ENCODE peak calls at places on chromosome 10, in five cellular contexts. H, K, B, T and F are unnamed samples.

GRCh38 chr10:70590663-70591416 is 11.7 kb downstream of the PRF1 start:
- DNase-seq in H (no peak), T (no peak), B (no peak), K (no peak), F (no peak)

GRCh38 chr10:7406712-7407333 is 4.0 kb downstream of the SFMBT2 start:
- DNase-seq in H (no peak), T (no peak), B (no peak), K (peak), F (no peak)

GRCh38 chr10:131445623-131446022 is 134.1 kb upstream of the TCERG1L start:
- DNase-seq in B (no peak), T (no peak), H (no peak), K (no peak), F (no peak)

GRCh38 chr10:62062752-62063512 is 161.4 kb downstream of the ARID5B start:
- DNase-seq in B (no peak), K (no peak), H (no peak), T (no peak), F (no peak)

GRCh38 chr10:4835494-4835918 is 9.5 kb downstream of the AKR1E2 start:
- DNase-seq in K (no peak), H (peak), B (no peak), T (no peak), F (peak)

GRCh38 chr10:101289541-101289940 is 60.3 kb upstream of the LBX1 start:
- DNase-seq in B (no peak), H (no peak), K (no peak), T (no peak), F (peak)

GRCh38 chr10:69861251-69862240 is 59.8 kb downstream of the COL13A1 start:
- DNase-seq in K (no peak), B (peak), H (no peak), T (peak), F (no peak)

GRCh38 chr10:25068152-25069058 is 52.0 kb downstream of the THNSL1 start:
- DNase-seq in H (no peak), K (no peak), B (no peak), T (no peak), F (no peak)

GRCh38 chr10:67803588-67804394 is 34.2 kb downstream of the DNAJC12 start:
- DNase-seq in B (no peak), K (no peak), T (peak), H (no peak), F (no peak)

GRCh38 chr10:119481781-119482426 is 60.6 kb downstream of the RGS10 start:
- DNase-seq in T (no peak), B (no peak), K (no peak), H (no peak), F (no peak)

GRCh38 chr10:113179270-113179669 is 229.2 kb downstream of the TCF7L2 start:
- DNase-seq in B (no peak), H (no peak), T (no peak), K (no peak), F (no peak)

GRCh38 chr10:113178771-113179170 is 228.7 kb downstream of the TCF7L2 start:
- DNase-seq in T (no peak), K (no peak), B (no peak), H (no peak), F (no peak)

GRCh38 chr10:113177936-113178335 is 227.9 kb downstream of the TCF7L2 start:
- DNase-seq in T (no peak), B (no peak), K (no peak), H (no peak), F (no peak)

GRCh38 chr10:113179966-113180365 is 229.9 kb downstream of the TCF7L2 start:
- DNase-seq in B (no peak), K (no peak), T (no peak), H (no peak), F (peak)

GRCh38 chr10:113180401-113181154 is 230.5 kb downstream of the TCF7L2 start:
- DNase-seq in H (no peak), B (no peak), T (no peak), K (no peak), F (peak)
- H3K4me3 ChIP-seq in H (no peak), B (no peak), T (no peak), K (no peak), F (no peak)

DNA sequence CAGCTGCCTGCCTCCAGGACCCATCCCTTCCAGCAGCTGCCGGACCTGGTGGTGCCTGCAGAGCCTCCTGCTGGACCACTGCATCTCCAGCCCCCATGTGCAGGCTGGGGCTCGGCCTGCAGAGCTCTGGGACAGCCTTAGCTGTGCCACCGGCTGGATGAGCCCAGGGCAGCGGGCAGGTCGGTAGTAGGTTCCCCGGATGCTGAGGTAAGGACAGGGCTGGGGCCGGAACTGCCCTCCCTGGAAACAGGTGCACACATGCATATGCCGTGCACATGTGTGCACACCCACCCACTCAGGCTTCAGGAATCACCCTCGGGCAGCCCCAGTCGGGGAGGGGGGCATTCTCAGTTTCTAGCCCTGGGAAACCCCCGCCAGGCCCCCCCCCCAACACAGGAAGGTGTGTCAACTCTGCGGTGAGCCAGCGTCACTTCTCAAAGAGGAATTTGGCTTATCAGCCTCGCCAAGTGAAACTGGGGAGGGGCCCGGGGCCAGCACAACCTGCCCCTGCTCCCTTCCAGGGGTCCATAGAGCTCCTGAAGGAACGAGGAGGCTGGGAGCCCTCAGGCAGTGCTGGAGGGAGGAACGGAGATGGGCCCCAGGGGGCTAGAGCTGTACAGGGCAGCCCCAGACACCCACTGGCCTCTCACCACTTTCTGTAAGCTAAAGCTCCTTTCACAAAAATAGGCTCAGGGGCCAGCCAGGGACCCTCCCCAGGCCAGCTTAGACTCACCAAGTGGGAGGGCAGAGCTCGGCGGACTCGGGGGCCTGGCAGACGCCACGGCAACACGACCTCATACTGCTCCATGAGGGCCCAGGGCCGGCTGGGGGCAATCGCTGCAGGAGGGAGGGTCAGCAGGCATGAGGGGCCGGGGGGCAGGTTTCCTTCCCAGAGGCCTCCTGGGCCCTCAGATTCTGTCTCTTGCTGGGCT is 1.7 kb downstream of the ADAM8 start:
- DNase-seq in H (peak), K (no peak), T (no peak), B (no peak), F (no peak)
- H3K4me3 ChIP-seq in H (peak), K (no peak), T (no peak), B (no peak), F (no peak)

GRCh38 chr10:104255244-104255981 is 721 bp downstream of the GSTO1 start:
- DNase-seq in B (no peak), K (no peak), T (peak), H (no peak), F (no peak)

GRCh38 chr10:104252349-104252748 is 2.3 kb upstream of the GSTO1 start:
- DNase-seq in K (no peak), T (no peak), H (no peak), B (no peak), F (no peak)

GRCh38 chr10:104254493-104255243 is at the start of gene GSTO1:
- DNase-seq in T (no peak), B (peak), H (peak), K (peak), F (peak)

GRCh38 chr10:104253106-104253505 is 1.6 kb upstream of the GSTO1 start:
- DNase-seq in H (no peak), B (no peak), K (no peak), T (no peak), F (no peak)

DNA sequence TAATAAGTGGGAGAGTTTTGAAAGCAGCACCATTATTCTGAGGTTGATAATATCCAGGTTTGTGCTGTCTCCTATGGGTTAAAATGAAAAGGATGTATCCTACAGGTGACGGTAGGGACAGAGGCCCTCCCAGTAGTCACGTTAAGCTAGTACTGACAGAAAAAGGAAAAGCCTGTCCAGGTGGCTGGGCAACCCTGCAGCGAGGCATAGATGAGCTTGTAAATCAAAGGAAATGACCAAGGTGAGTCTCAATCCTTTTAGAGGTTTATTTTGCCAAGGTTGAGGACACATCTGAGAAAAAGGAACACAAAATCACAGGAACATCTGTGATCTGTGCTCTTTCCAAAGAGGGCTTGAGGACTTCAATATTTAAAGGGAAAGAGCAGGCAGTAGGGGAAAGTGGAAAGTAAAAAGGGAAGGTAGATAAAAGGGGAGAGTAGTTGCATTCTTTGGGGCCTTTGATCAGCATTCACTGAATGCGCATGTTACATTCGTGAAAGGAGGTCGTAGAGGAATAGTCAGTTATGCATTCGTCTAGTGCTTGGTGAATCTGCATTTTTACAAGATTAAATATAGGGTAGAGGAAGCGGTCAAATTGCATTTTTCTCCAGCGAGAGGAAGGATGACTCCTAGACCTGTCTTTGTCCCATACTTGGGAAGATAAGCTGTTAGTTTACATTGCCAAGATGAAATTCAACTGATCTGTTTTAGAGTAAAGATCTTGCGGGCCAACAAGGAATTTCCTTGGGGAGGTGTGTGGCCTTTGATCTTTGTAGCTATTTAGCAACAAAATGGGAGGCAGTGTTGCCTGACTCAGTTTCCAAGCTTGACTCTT is 899 bp upstream of the GSTO1 start:
- DNase-seq in T (no peak), B (no peak), K (no peak), H (no peak), F (no peak)
- H3K4me3 ChIP-seq in T (peak), B (peak), K (peak), H (peak), F (peak)

GRCh38 chr10:1348773-1349050 is 292.5 kb downstream of the WDR37 start:
- DNase-seq in K (no peak), B (no peak), T (no peak), H (no peak), F (no peak)

GRCh38 chr10:1347525-1347924 is 291.3 kb downstream of the WDR37 start:
- DNase-seq in T (no peak), B (no peak), H (no peak), K (no peak), F (no peak)

GRCh38 chr10:1345368-1345767 is 289.2 kb downstream of the WDR37 start:
- DNase-seq in T (no peak), B (no peak), K (no peak), H (no peak), F (no peak)

GRCh38 chr10:1346201-1346600 is 290.0 kb downstream of the WDR37 start:
- DNase-seq in H (no peak), B (no peak), K (no peak), T (no peak), F (no peak)

GRCh38 chr10:1347962-1348772 is 292.0 kb downstream of the WDR37 start:
- DNase-seq in B (no peak), H (no peak), K (no peak), T (no peak), F (no peak)
- H3K4me3 ChIP-seq in B (no peak), H (no peak), K (no peak), T (no peak), F (no peak)